ENCODE peak calls at places on chromosomes 11 and 22, in ten cellular contexts. One of them, this sample, is unnamed.
A peak's percentile ranks its signal among the peaks of the same experiment; 100 is the strongest.

GRCh38 chr11:105618343-105618955 is 8.6 kb downstream of the GRIA4 start:
- DNase-seq in left colon: no peak
- DNase-seq in foreskin melanocyte: no peak
- DNase-seq in T-helper 2 cell: no peak
- DNase-seq in fibroblast of lung: no peak
- DNase-seq in WTC11: no peak
- DNase-seq in HAP-1: no peak
- DNase-seq in activated T-cell treated with anti-CD3 and anti-CD28 coated beads, Interleukin-2, amount 50 U/mL, for 72 hours: no peak
- DNase-seq in NT2/D1: no peak
- DNase-seq in small intestine: no peak
- DNase-seq in this sample: no peak

GRCh38 chr22:40270031-40270430 is 76.3 kb upstream of the ADSL start:
- DNase-seq in left colon: no peak
- DNase-seq in foreskin melanocyte: no peak
- DNase-seq in T-helper 2 cell: no peak
- DNase-seq in fibroblast of lung: no peak
- DNase-seq in WTC11: no peak
- DNase-seq in HAP-1: no peak
- DNase-seq in activated T-cell treated with anti-CD3 and anti-CD28 coated beads, Interleukin-2, amount 50 U/mL, for 72 hours: no peak
- DNase-seq in NT2/D1: no peak
- DNase-seq in small intestine: no peak
- DNase-seq in this sample: no peak

GRCh38 chr11:45262900-45263299 is 23.2 kb downstream of the SYT13 start:
- DNase-seq in left colon: peak; percentile 26
- DNase-seq in foreskin melanocyte: no peak
- DNase-seq in T-helper 2 cell: no peak
- DNase-seq in fibroblast of lung: no peak
- DNase-seq in WTC11: no peak
- DNase-seq in HAP-1: no peak
- DNase-seq in activated T-cell treated with anti-CD3 and anti-CD28 coated beads, Interleukin-2, amount 50 U/mL, for 72 hours: no peak
- DNase-seq in NT2/D1: no peak
- DNase-seq in small intestine: peak; percentile 64
- DNase-seq in this sample: no peak

GRCh38 chr22:46649176-46650077 is 29.2 kb downstream of the GRAMD4 start:
- DNase-seq in left colon: no peak
- DNase-seq in foreskin melanocyte: no peak
- DNase-seq in T-helper 2 cell: no peak
- DNase-seq in fibroblast of lung: peak; percentile 95
- DNase-seq in WTC11: no peak
- DNase-seq in HAP-1: no peak
- DNase-seq in activated T-cell treated with anti-CD3 and anti-CD28 coated beads, Interleukin-2, amount 50 U/mL, for 72 hours: no peak
- DNase-seq in NT2/D1: no peak
- DNase-seq in small intestine: peak; percentile 63
- DNase-seq in this sample: no peak

GRCh38 chr11:95445746-95446333 is 214.8 kb upstream of the SESN3 start:
- DNase-seq in left colon: no peak
- DNase-seq in foreskin melanocyte: no peak
- DNase-seq in T-helper 2 cell: no peak
- DNase-seq in fibroblast of lung: no peak
- DNase-seq in WTC11: peak; percentile 17
- DNase-seq in HAP-1: no peak
- DNase-seq in activated T-cell treated with anti-CD3 and anti-CD28 coated beads, Interleukin-2, amount 50 U/mL, for 72 hours: no peak
- DNase-seq in NT2/D1: no peak
- DNase-seq in small intestine: no peak
- DNase-seq in this sample: no peak

GRCh38 chr11:20474176-20474950 is 86.8 kb downstream of the PRMT3 start:
- DNase-seq in left colon: no peak
- DNase-seq in foreskin melanocyte: no peak
- DNase-seq in T-helper 2 cell: no peak
- DNase-seq in fibroblast of lung: no peak
- DNase-seq in WTC11: peak; percentile 63
- DNase-seq in HAP-1: peak; percentile 92
- DNase-seq in activated T-cell treated with anti-CD3 and anti-CD28 coated beads, Interleukin-2, amount 50 U/mL, for 72 hours: no peak
- DNase-seq in NT2/D1: peak; percentile 8
- DNase-seq in small intestine: peak; percentile 57
- DNase-seq in this sample: no peak

GRCh38 chr22:38075961-38076360 is 8.0 kb downstream of the SLC16A8 start:
- DNase-seq in left colon: no peak
- DNase-seq in foreskin melanocyte: no peak
- DNase-seq in T-helper 2 cell: no peak
- DNase-seq in fibroblast of lung: no peak
- DNase-seq in WTC11: no peak
- DNase-seq in HAP-1: no peak
- DNase-seq in activated T-cell treated with anti-CD3 and anti-CD28 coated beads, Interleukin-2, amount 50 U/mL, for 72 hours: no peak
- DNase-seq in NT2/D1: no peak
- DNase-seq in small intestine: no peak
- DNase-seq in this sample: no peak

GRCh38 chr11:69965821-69966582 is 112.1 kb upstream of the ANO1 start:
- DNase-seq in left colon: peak; percentile 42
- DNase-seq in foreskin melanocyte: no peak
- DNase-seq in T-helper 2 cell: no peak
- DNase-seq in fibroblast of lung: no peak
- DNase-seq in WTC11: no peak
- DNase-seq in HAP-1: no peak
- DNase-seq in activated T-cell treated with anti-CD3 and anti-CD28 coated beads, Interleukin-2, amount 50 U/mL, for 72 hours: no peak
- DNase-seq in NT2/D1: no peak
- DNase-seq in small intestine: peak; percentile 30
- DNase-seq in this sample: no peak

GRCh38 chr11:120608760-120609211 is 97.2 kb downstream of the GRIK4 start:
- DNase-seq in left colon: peak; percentile 9
- DNase-seq in foreskin melanocyte: no peak
- DNase-seq in T-helper 2 cell: no peak
- DNase-seq in fibroblast of lung: peak; percentile 75
- DNase-seq in WTC11: no peak
- DNase-seq in HAP-1: peak; percentile 39
- DNase-seq in activated T-cell treated with anti-CD3 and anti-CD28 coated beads, Interleukin-2, amount 50 U/mL, for 72 hours: no peak
- DNase-seq in NT2/D1: no peak
- DNase-seq in small intestine: peak; percentile 68
- DNase-seq in this sample: no peak

GRCh38 chr11:9752091-9752490 is 88.2 kb downstream of the SWAP70 start:
- DNase-seq in left colon: no peak
- DNase-seq in foreskin melanocyte: no peak
- DNase-seq in T-helper 2 cell: no peak
- DNase-seq in fibroblast of lung: peak; percentile 51
- DNase-seq in WTC11: no peak
- DNase-seq in HAP-1: no peak
- DNase-seq in activated T-cell treated with anti-CD3 and anti-CD28 coated beads, Interleukin-2, amount 50 U/mL, for 72 hours: no peak
- DNase-seq in NT2/D1: no peak
- DNase-seq in small intestine: no peak
- DNase-seq in this sample: no peak

GRCh38 chr11:129881570-129882170 is 13.7 kb downstream of the NFRKB start:
- DNase-seq in left colon: peak; percentile 46
- DNase-seq in foreskin melanocyte: peak; percentile 12
- DNase-seq in T-helper 2 cell: peak; percentile 19
- DNase-seq in fibroblast of lung: peak; percentile 17
- DNase-seq in WTC11: peak; percentile 74
- DNase-seq in HAP-1: no peak
- DNase-seq in activated T-cell treated with anti-CD3 and anti-CD28 coated beads, Interleukin-2, amount 50 U/mL, for 72 hours: peak; percentile 44
- DNase-seq in NT2/D1: no peak
- DNase-seq in small intestine: peak; percentile 30
- DNase-seq in this sample: no peak

GRCh38 chr22:45009881-45010531 is at the start of gene PHF21B:
- DNase-seq in left colon: no peak
- DNase-seq in foreskin melanocyte: peak; percentile 9
- DNase-seq in T-helper 2 cell: no peak
- DNase-seq in fibroblast of lung: peak; percentile 40
- DNase-seq in WTC11: peak; percentile 86
- DNase-seq in HAP-1: peak; percentile 68
- DNase-seq in activated T-cell treated with anti-CD3 and anti-CD28 coated beads, Interleukin-2, amount 50 U/mL, for 72 hours: peak; percentile 56
- DNase-seq in NT2/D1: peak; percentile 52
- DNase-seq in small intestine: no peak
- DNase-seq in this sample: no peak

GRCh38 chr11:70849031-70849430 is 403.3 kb downstream of the SHANK2 start:
- DNase-seq in left colon: no peak
- DNase-seq in foreskin melanocyte: no peak
- DNase-seq in T-helper 2 cell: no peak
- DNase-seq in fibroblast of lung: no peak
- DNase-seq in WTC11: no peak
- DNase-seq in HAP-1: no peak
- DNase-seq in activated T-cell treated with anti-CD3 and anti-CD28 coated beads, Interleukin-2, amount 50 U/mL, for 72 hours: no peak
- DNase-seq in NT2/D1: no peak
- DNase-seq in small intestine: no peak
- DNase-seq in this sample: no peak

GRCh38 chr11:118618115-118618990 is 10.9 kb downstream of the PHLDB1 start:
- DNase-seq in left colon: no peak
- DNase-seq in foreskin melanocyte: peak; percentile 89
- DNase-seq in T-helper 2 cell: no peak
- DNase-seq in fibroblast of lung: peak; percentile 83
- DNase-seq in WTC11: no peak
- DNase-seq in HAP-1: no peak
- DNase-seq in activated T-cell treated with anti-CD3 and anti-CD28 coated beads, Interleukin-2, amount 50 U/mL, for 72 hours: no peak
- DNase-seq in NT2/D1: no peak
- DNase-seq in small intestine: no peak
- DNase-seq in this sample: no peak